ENCODE peak calls at places on chromosomes 3 and 15, in eight cellular contexts. M is HFFc6; D is transverse colon; L is NCI-H774; R is H9; G is CD8-positive, alpha-beta T cell; Z is AG08396; H is astrocyte of the spinal cord. K is an unnamed sample.

GRCh38 chr3:25938566-25939325 is 148.9 kb downstream of the OXSM start:
- DNase-seq in M (no peak), D (no peak), L (no peak), R (no peak), G (no peak), Z (no peak), H (no peak), K (no peak)

GRCh38 chr3:31610700-31611275 is 78.1 kb downstream of the STT3B start:
- DNase-seq in M (peak), D (no peak), L (no peak), R (no peak), G (no peak), Z (peak), H (peak), K (peak)

GRCh38 chr3:71532639-71533395 is 50.7 kb downstream of the FOXP1 start:
- DNase-seq in M (no peak), D (peak), L (no peak), R (no peak), G (no peak), Z (no peak), H (peak), K (peak)

GRCh38 chr3:105448338-105448982 is 81.8 kb downstream of the ALCAM start:
- DNase-seq in M (no peak), D (no peak), L (no peak), R (no peak), G (no peak), Z (peak), H (peak), K (no peak)

GRCh38 chr3:150469031-150469930 is 61.2 kb downstream of the TSC22D2 start:
- DNase-seq in M (peak), D (peak), L (no peak), R (peak), G (no peak), Z (peak), H (peak), K (peak)

GRCh38 chr3:152258448-152259302 is 10.1 kb upstream of the MBNL1 start:
- DNase-seq in M (peak), D (peak), L (no peak), R (no peak), G (peak), Z (peak), H (peak), K (peak)

GRCh38 chr15:26759991-26760390 is 12.9 kb downstream of the GABRB3 start:
- DNase-seq in M (no peak), D (no peak), L (no peak), R (no peak), G (no peak), Z (no peak), H (no peak), K (no peak)

GRCh38 chr3:50137567-50137966 is 17.6 kb upstream of the SEMA3F start:
- DNase-seq in M (no peak), D (no peak), L (no peak), R (no peak), G (no peak), Z (no peak), H (no peak), K (no peak)

GRCh38 chr15:70033529-70034140 is 64.1 kb downstream of the TLE3 start:
- DNase-seq in M (peak), D (no peak), L (peak), R (no peak), G (no peak), Z (peak), H (no peak), K (no peak)

GRCh38 chr3:111748132-111748531 is 110.9 kb upstream of the PHLDB2 start:
- DNase-seq in M (no peak), D (no peak), L (no peak), R (no peak), G (no peak), Z (no peak), H (no peak), K (no peak)

GRCh38 chr15:93384886-93385285 is 295.9 kb upstream of the RGMA start:
- DNase-seq in M (no peak), D (no peak), L (no peak), R (no peak), G (no peak), Z (no peak), H (no peak), K (no peak)

GRCh38 chr3:73623316-73623715 is 1.4 kb downstream of the PDZRN3 start:
- DNase-seq in M (no peak), D (no peak), L (no peak), R (no peak), G (no peak), Z (no peak), H (no peak), K (no peak)

GRCh38 chr15:50415752-50416404 is 8.3 kb upstream of the USP8 start:
- DNase-seq in M (peak), D (no peak), L (peak), R (peak), G (no peak), Z (peak), H (no peak), K (no peak)

GRCh38 chr3:13598926-13599886 is 50.3 kb downstream of the FBLN2 start:
- DNase-seq in M (no peak), D (no peak), L (no peak), R (no peak), G (no peak), Z (peak), H (no peak), K (no peak)

GRCh38 chr3:112027839-112028238 is 6.7 kb upstream of the TMPRSS7 start:
- DNase-seq in M (no peak), D (no peak), L (no peak), R (no peak), G (no peak), Z (no peak), H (no peak), K (no peak)

GRCh38 chr3:54891540-54891897 is 36.3 kb downstream of the LRTM1 start:
- DNase-seq in M (peak), D (peak), L (peak), R (peak), G (no peak), Z (peak), H (peak), K (peak)

GRCh38 chr3:111737056-111737711 is 121.9 kb upstream of the PHLDB2 start:
- DNase-seq in M (no peak), D (no peak), L (no peak), R (no peak), G (no peak), Z (no peak), H (no peak), K (no peak)

GRCh38 chr15:36172970-36173369 is 406.5 kb upstream of the CDIN1 start:
- DNase-seq in M (no peak), D (no peak), L (no peak), R (no peak), G (no peak), Z (no peak), H (no peak), K (no peak)

GRCh38 chr3:52845157-52845556 is 10.3 kb upstream of the MUSTN1 start:
- DNase-seq in M (no peak), D (peak), L (no peak), R (no peak), G (no peak), Z (peak), H (no peak), K (peak)

GRCh38 chr3:123006587-123006986 is 21.0 kb downstream of the SEMA5B start:
- DNase-seq in M (no peak), D (no peak), L (no peak), R (no peak), G (no peak), Z (no peak), H (no peak), K (no peak)

GRCh38 chr3:50068134-50068533 is 20.6 kb upstream of the RBM5 start:
- DNase-seq in M (peak), D (no peak), L (no peak), R (no peak), G (no peak), Z (no peak), H (peak), K (no peak)

GRCh38 chr15:68199340-68199739 is 5.8 kb downstream of the CALML4 start:
- DNase-seq in M (no peak), D (no peak), L (no peak), R (no peak), G (no peak), Z (no peak), H (no peak), K (no peak)

GRCh38 chr3:101938262-101938847 is 89.0 kb downstream of the NFKBIZ start:
- DNase-seq in M (no peak), D (no peak), L (no peak), R (no peak), G (no peak), Z (no peak), H (no peak), K (no peak)

GRCh38 chr3:98359993-98360675 is 6.5 kb downstream of the OR5K4 start:
- DNase-seq in M (no peak), D (no peak), L (no peak), R (no peak), G (no peak), Z (no peak), H (no peak), K (no peak)

GRCh38 chr3:30970183-30970582 is 75.7 kb upstream of the GADL1 start:
- DNase-seq in M (peak), D (no peak), L (no peak), R (no peak), G (no peak), Z (no peak), H (no peak), K (no peak)

GRCh38 chr3:157275832-157276231 is 115.9 kb upstream of the CCNL1 start:
- DNase-seq in M (no peak), D (no peak), L (no peak), R (no peak), G (no peak), Z (no peak), H (no peak), K (no peak)

GRCh38 chr3:129271674-129272073 is 7.0 kb upstream of the HMCES start:
- DNase-seq in M (no peak), D (no peak), L (no peak), R (no peak), G (no peak), Z (no peak), H (no peak), K (no peak)

GRCh38 chr3:101963902-101964362 is 114.6 kb downstream of the NFKBIZ start:
- DNase-seq in M (peak), D (no peak), L (no peak), R (no peak), G (no peak), Z (peak), H (peak), K (no peak)

GRCh38 chr3:132378048-132378762 is 39.1 kb upstream of the DNAJC13 start:
- DNase-seq in M (no peak), D (no peak), L (no peak), R (no peak), G (no peak), Z (no peak), H (no peak), K (no peak)

GRCh38 chr3:182925330-182925943 is 54.9 kb downstream of the DCUN1D1 start:
- DNase-seq in M (no peak), D (peak), L (no peak), R (no peak), G (no peak), Z (no peak), H (no peak), K (no peak)

GRCh38 chr3:38579146-38579545 is 70.3 kb downstream of the SCN5A start:
- DNase-seq in M (no peak), D (no peak), L (peak), R (peak), G (no peak), Z (peak), H (peak), K (no peak)

GRCh38 chr15:76336254-76337046 is at the start of gene ISL2:
- DNase-seq in M (peak), D (peak), L (no peak), R (peak), G (no peak), Z (peak), H (peak), K (peak)

GRCh38 chr3:169260296-169260695 is 403.2 kb downstream of the MECOM start:
- DNase-seq in M (no peak), D (no peak), L (no peak), R (no peak), G (no peak), Z (no peak), H (no peak), K (no peak)

GRCh38 chr3:196406806-196407470 is 25.3 kb downstream of the UBXN7 start:
- DNase-seq in M (peak), D (no peak), L (no peak), R (no peak), G (no peak), Z (peak), H (peak), K (no peak)

GRCh38 chr15:49313650-49314049 is 109.4 kb upstream of the FGF7 start:
- DNase-seq in M (peak), D (no peak), L (no peak), R (no peak), G (no peak), Z (peak), H (peak), K (no peak)

GRCh38 chr3:11335056-11335608 is 62.9 kb downstream of the ATG7 start:
- DNase-seq in M (peak), D (no peak), L (peak), R (no peak), G (no peak), Z (peak), H (peak), K (peak)

GRCh38 chr15:57060799-57061198 is 142.4 kb downstream of the TCF12 start:
- DNase-seq in M (peak), D (no peak), L (no peak), R (no peak), G (no peak), Z (peak), H (peak), K (no peak)

GRCh38 chr15:83436513-83437158 is 10.5 kb upstream of the SH3GL3 start:
- DNase-seq in M (peak), D (no peak), L (no peak), R (no peak), G (no peak), Z (peak), H (peak), K (peak)

K was measured in prostate gland.